ENCODE peak calls at places on chromosomes 11 and 22, in five cellular contexts. One of them, this sample, is unnamed.

GRCh38 chr11:28581286-28582242 is 473.4 kb downstream of the METTL15 start:
- DNase-seq in HCT116: no peak
- DNase-seq in thoracic aorta: no peak
- DNase-seq in coronary artery: no peak
- DNase-seq in fibroblast of lung: peak
- DNase-seq in this sample: no peak

GRCh38 chr11:75337195-75337654 is 14.2 kb downstream of the ARRB1 start:
- DNase-seq in HCT116: no peak
- DNase-seq in thoracic aorta: no peak
- DNase-seq in coronary artery: no peak
- DNase-seq in fibroblast of lung: peak
- DNase-seq in this sample: no peak

GRCh38 chr11:74204692-74205091 is 33.6 kb downstream of the PPME1 start:
- DNase-seq in HCT116: no peak
- DNase-seq in thoracic aorta: no peak
- DNase-seq in coronary artery: no peak
- DNase-seq in fibroblast of lung: no peak
- DNase-seq in this sample: no peak

GRCh38 chr11:17352925-17353227 is 1.3 kb downstream of the NCR3LG1 start:
- DNase-seq in HCT116: no peak
- DNase-seq in thoracic aorta: no peak
- DNase-seq in coronary artery: peak
- DNase-seq in fibroblast of lung: peak
- DNase-seq in this sample: no peak

GRCh38 chr11:64074239-64074638 is 38.5 kb downstream of the FLRT1 start:
- DNase-seq in HCT116: no peak
- DNase-seq in thoracic aorta: no peak
- DNase-seq in coronary artery: no peak
- DNase-seq in fibroblast of lung: no peak
- DNase-seq in this sample: no peak

GRCh38 chr22:45587638-45588481 is 83.8 kb upstream of the ATXN10 start:
- DNase-seq in HCT116: no peak
- DNase-seq in thoracic aorta: no peak
- DNase-seq in coronary artery: no peak
- DNase-seq in fibroblast of lung: peak
- DNase-seq in this sample: no peak

GRCh38 chr11:19121646-19122045 is 4.7 kb downstream of the ZDHHC13 start:
- DNase-seq in HCT116: no peak
- DNase-seq in thoracic aorta: no peak
- DNase-seq in coronary artery: no peak
- DNase-seq in fibroblast of lung: peak
- DNase-seq in this sample: no peak

GRCh38 chr11:124329787-124330478 is 9.9 kb upstream of the OR8D2 start:
- DNase-seq in HCT116: no peak
- DNase-seq in thoracic aorta: no peak
- DNase-seq in coronary artery: no peak
- DNase-seq in fibroblast of lung: peak
- DNase-seq in this sample: no peak

DNA sequence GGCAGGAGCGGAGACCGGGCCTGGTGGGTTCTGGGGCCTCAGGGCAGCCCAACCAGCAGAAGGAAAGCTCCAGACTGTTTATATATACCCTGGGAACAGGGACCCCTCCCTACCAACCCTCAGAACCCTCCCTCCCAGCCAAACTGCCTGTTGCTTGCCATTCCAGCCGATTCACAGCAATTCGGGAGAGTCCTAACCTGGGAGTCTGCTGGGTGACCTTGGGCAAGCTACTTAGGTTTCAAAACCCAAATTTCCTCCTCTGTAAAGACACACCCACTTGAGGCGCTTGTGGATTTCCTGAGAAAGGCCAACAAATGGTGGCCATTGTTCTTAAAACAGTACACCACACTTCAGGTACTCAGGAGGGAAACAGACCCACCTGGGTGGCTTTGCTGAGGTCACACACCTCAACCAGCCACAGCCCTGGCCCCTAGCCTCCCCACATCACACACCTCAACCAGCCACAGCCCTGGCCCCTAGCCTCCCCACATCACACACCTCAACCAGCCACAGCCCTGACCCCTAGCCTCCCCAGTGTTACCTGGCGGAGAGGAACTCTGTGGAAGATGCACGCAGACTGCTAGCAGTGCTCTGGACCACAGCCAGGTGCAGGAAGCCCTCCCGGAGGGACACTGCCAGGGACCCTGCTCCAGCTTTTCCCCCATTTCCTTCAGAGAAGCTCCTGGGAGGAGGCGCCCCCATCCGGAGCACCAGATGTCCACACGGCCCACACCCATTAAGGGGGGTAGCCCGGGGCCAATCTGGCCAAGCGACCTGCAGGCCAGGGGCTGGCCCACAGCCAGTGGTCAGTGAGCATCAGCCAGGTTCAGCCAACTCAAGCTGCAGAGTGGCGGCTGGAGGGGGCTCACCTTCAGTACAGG is 6.2 kb downstream of the SHISA8 start:
- DNase-seq in HCT116: no peak
- DNase-seq in thoracic aorta: no peak
- DNase-seq in coronary artery: no peak
- DNase-seq in fibroblast of lung: no peak
- DNase-seq in this sample: no peak
- TF ChIP-seq CTCF in HCT116: no peak
- TF ChIP-seq CTCF in thoracic aorta: no peak
- TF ChIP-seq CTCF in coronary artery: no peak
- TF ChIP-seq CTCF in fibroblast of lung: no peak
- TF ChIP-seq CTCF in this sample: no peak

DNA sequence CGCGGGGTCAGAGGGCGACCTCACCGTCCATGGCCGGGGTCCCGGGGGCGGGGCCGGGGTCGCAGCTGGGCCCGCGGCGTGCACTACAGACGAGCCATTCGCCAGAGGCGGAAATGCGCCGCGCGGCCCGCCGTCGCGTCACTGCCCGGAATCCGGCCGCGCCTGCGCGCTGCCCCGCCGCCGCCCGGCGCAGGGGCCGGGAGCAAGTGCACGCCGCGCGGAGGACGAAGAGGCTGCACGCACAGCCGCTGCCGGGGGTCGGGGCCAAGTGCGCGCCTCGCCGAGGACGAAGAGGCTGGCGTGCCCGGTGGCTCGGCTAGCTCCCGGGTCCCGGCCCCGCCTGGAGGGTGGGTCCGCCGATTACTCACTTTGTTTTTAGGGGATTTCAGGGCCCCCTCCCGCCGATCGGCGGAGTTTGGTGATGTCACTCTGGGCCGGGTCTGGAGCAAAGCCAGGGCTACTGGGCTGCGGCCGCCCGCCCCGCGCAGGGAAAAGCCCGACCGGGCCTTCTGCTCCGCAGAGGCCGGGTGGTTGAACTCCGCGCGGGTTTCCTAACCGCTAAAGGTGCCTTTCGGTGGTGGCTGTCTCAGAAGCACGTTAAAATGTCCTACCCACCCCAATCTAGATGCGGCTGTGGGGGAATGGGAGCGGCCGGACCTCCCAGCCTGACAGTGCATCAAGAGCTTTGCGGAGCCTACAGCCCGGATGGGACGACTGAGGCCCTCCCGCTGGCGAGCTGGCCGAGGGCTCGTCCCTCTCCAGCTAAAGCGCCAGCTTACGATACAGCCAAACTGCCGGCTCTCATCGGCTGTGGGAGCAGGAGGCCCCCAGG is at the start of gene RELA:
- DNase-seq in HCT116: peak
- DNase-seq in thoracic aorta: peak
- DNase-seq in coronary artery: peak
- DNase-seq in fibroblast of lung: peak
- DNase-seq in this sample: peak
- TF ChIP-seq CTCF in HCT116: no peak
- TF ChIP-seq CTCF in thoracic aorta: no peak
- TF ChIP-seq CTCF in coronary artery: no peak
- TF ChIP-seq CTCF in fibroblast of lung: no peak
- TF ChIP-seq CTCF in this sample: no peak

GRCh38 chr11:44632466-44633123 is 67.1 kb downstream of the CD82 start:
- DNase-seq in HCT116: peak
- DNase-seq in thoracic aorta: no peak
- DNase-seq in coronary artery: peak
- DNase-seq in fibroblast of lung: peak
- DNase-seq in this sample: no peak
- TF ChIP-seq CTCF in HCT116: peak
- TF ChIP-seq CTCF in thoracic aorta: no peak
- TF ChIP-seq CTCF in coronary artery: no peak
- TF ChIP-seq CTCF in fibroblast of lung: peak
- TF ChIP-seq CTCF in this sample: no peak

GRCh38 chr11:43503417-43503816 is 144.7 kb downstream of the TTC17 start:
- DNase-seq in HCT116: no peak
- DNase-seq in thoracic aorta: no peak
- DNase-seq in coronary artery: no peak
- DNase-seq in fibroblast of lung: no peak
- DNase-seq in this sample: no peak
- TF ChIP-seq CTCF in HCT116: no peak
- TF ChIP-seq CTCF in thoracic aorta: no peak
- TF ChIP-seq CTCF in coronary artery: no peak
- TF ChIP-seq CTCF in fibroblast of lung: peak
- TF ChIP-seq CTCF in this sample: no peak

GRCh38 chr11:73143126-73143838 is 1.2 kb upstream of the FCHSD2 start:
- DNase-seq in HCT116: no peak
- DNase-seq in thoracic aorta: no peak
- DNase-seq in coronary artery: no peak
- DNase-seq in fibroblast of lung: peak
- DNase-seq in this sample: no peak

GRCh38 chr11:73140213-73141030 is 1.7 kb downstream of the FCHSD2 start:
- DNase-seq in HCT116: no peak
- DNase-seq in thoracic aorta: no peak
- DNase-seq in coronary artery: no peak
- DNase-seq in fibroblast of lung: peak
- DNase-seq in this sample: no peak

GRCh38 chr11:73142128-73142377 is at the start of gene FCHSD2:
- DNase-seq in HCT116: no peak
- DNase-seq in thoracic aorta: no peak
- DNase-seq in coronary artery: no peak
- DNase-seq in fibroblast of lung: no peak
- DNase-seq in this sample: no peak

GRCh38 chr11:73141031-73141308 is 1.1 kb downstream of the FCHSD2 start:
- DNase-seq in HCT116: no peak
- DNase-seq in thoracic aorta: no peak
- DNase-seq in coronary artery: no peak
- DNase-seq in fibroblast of lung: peak
- DNase-seq in this sample: no peak

GRCh38 chr11:73141309-73142127 is 600 bp downstream of the FCHSD2 start:
- DNase-seq in HCT116: peak
- DNase-seq in thoracic aorta: no peak
- DNase-seq in coronary artery: peak
- DNase-seq in fibroblast of lung: peak
- DNase-seq in this sample: no peak
- TF ChIP-seq CTCF in HCT116: no peak
- TF ChIP-seq CTCF in thoracic aorta: no peak
- TF ChIP-seq CTCF in coronary artery: no peak
- TF ChIP-seq CTCF in fibroblast of lung: peak
- TF ChIP-seq CTCF in this sample: no peak